ENCODE peak calls at places on chromosomes 3 and 15, in four cellular contexts. Y is CD14-positive monocyte; P is CD4-positive, alpha-beta T cell; Z is upper lobe of right lung. A is an unnamed sample.

GRCh38 chr15:96123028-96123400 is 207.5 kb upstream of the NR2F2 start:
- DNase-seq in Y (no peak), P (no peak), Z (no peak), A (no peak)

GRCh38 chr3:9949626-9950025 is 2.6 kb downstream of the PRRT3 start:
- DNase-seq in P (no peak), Z (no peak), Y (no peak), A (no peak)

GRCh38 chr3:32972482-32973146 is 21.2 kb downstream of the CCR4 start:
- DNase-seq in Y (no peak), P (no peak), Z (no peak), A (no peak)

GRCh38 chr3:129445472-129445871 is 5.4 kb downstream of the IFT122 start:
- DNase-seq in Z (no peak), Y (no peak), P (no peak), A (no peak)

GRCh38 chr3:77815467-77815866 is 775.6 kb downstream of the ROBO2 start:
- DNase-seq in Y (no peak), P (no peak), Z (no peak), A (no peak)

GRCh38 chr3:102478160-102478559 is 43.3 kb downstream of the ZPLD1 start:
- DNase-seq in Z (no peak), Y (no peak), P (no peak), A (no peak)

GRCh38 chr3:3686907-3687648 is 112.2 kb upstream of the LRRN1 start:
- DNase-seq in P (no peak), Z (no peak), Y (no peak), A (no peak)

GRCh38 chr15:72342385-72342784 is 22.4 kb upstream of the CELF6 start:
- DNase-seq in P (peak), Y (no peak), Z (no peak), A (no peak)

GRCh38 chr3:193590088-193590856 is 2.7 kb upstream of the OPA1 start:
- DNase-seq in Z (no peak), P (no peak), Y (no peak), A (no peak)

GRCh38 chr3:139695007-139695406 is 17.2 kb upstream of the NMNAT3 start:
- DNase-seq in P (no peak), Y (no peak), Z (no peak), A (no peak)

GRCh38 chr15:57167821-57168395 is 208.4 kb upstream of the CGNL1 start:
- DNase-seq in Y (no peak), P (no peak), Z (no peak), A (no peak)
- TF ChIP-seq CTCF in Y (no peak), P (no peak), Z (no peak), A (no peak)

DNA sequence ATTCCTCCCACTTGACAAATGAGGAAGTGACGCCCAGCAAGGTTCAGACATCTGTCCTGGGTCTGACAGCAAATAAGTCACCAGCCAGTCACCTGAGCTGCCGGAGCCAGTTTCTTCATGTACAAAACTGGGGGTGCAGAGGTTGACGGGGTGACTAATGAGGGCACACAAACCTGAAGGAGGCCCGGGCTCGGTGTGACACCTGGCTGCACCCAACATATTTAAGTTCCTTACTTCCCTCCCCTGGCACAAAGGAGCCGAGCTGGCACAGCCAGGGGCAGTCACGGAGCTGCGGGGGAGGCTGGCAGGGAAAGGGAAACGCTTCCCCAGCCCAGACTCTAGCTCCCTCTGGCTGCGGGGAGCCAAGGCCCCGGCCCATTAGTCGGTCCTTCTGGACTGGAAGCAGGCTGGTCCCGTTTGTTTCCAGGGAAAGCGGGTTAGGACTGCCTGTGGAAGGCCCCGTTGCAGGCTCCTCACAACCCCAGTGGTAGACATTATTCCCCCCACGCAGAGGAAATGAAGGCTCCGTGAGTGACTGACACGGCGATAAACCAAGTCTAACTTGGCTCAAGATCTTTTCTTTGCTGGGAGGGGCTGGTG is 2.3 kb downstream of the FBXL22 start:
- DNase-seq in Z (peak), Y (peak), P (no peak), A (no peak)
- TF ChIP-seq CTCF in Z (peak), Y (peak), P (peak), A (no peak)

DNA sequence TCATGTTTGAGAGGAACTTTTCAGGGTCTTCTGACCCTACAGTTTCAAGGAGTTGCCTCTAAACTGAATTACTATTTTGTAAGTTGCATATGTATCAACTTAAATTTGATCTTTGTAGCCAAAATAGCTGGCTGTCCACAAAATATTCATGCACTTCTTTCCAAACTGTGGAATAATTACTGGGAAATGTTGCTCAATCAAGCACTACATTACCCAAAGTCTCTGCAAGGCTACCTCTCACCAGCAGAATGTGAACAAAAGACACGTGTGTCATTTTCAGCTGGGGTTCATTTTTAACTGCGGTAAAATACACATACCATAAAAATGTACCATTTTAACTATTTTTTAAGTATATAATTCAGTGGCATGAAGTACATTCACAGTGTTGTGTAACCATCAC is 320.4 kb downstream of the CTNNB1 start:
- DNase-seq in Y (no peak), P (no peak), Z (no peak), A (no peak)
- TF ChIP-seq CTCF in Y (no peak), P (no peak), Z (no peak), A (no peak)

DNA sequence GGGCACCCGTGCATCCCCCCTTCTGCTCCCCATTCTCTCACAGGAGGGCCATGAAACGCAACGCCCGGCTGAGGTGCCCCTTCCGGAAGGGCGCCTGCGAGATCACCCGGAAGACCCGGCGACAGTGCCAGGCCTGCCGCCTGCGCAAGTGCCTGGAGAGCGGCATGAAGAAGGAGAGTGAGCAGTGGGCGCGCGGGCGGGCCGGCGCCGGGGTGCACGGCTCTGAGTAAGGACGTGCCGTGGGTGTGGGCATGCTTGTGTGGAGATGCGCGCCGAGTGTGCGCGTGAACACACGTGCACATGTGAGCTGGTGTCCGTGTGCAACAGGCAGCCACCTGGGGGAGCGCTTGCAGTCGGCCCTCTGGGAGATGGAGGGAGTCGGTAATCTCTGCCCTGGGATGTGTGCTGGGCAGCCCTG is 28.1 kb downstream of the NR1I2 start:
- DNase-seq in Y (no peak), Z (peak), P (peak), A (no peak)
- TF ChIP-seq CTCF in Y (no peak), Z (peak), P (peak), A (no peak)

GRCh38 chr3:195035345-195036202 is 235.4 kb downstream of the XXYLT1 start:
- DNase-seq in Z (peak), Y (no peak), P (no peak), A (no peak)
- TF ChIP-seq CTCF in Z (no peak), Y (no peak), P (no peak), A (no peak)